ENCODE peak calls at places on chromosomes 7 and 10, in five cellular contexts. R is tibial artery, F is lung, L is fibroblast of lung, X is dorsolateral prefrontal cortex. P is an unnamed sample.

GRCh38 chr10:113384181-113384580 is 168.7 kb upstream of the HABP2 start:
- DNase-seq in F (no peak), R (no peak), L (no peak), X (no peak), P (no peak)

GRCh38 chr7:17368856-17369520 is 70.5 kb downstream of the AHR start:
- DNase-seq in F (no peak), R (no peak), X (no peak), L (no peak), P (peak; percentile 32)

GRCh38 chr7:50212666-50213621 is 91.6 kb upstream of the IKZF1 start:
- DNase-seq in X (no peak), F (no peak), L (no peak), R (no peak), P (no peak)

GRCh38 chr10:103204353-103205255 is 11.5 kb upstream of the NT5C2 start:
- DNase-seq in X (no peak), R (no peak), F (no peak), L (no peak), P (no peak)

GRCh38 chr10:97718659-97719142 is 5.2 kb downstream of the MARVELD1 start:
- DNase-seq in X (no peak), L (no peak), R (no peak), F (peak; percentile 92), P (peak; percentile 44)

GRCh38 chr10:28628184-28628893 is 49.0 kb upstream of the BAMBI start:
- DNase-seq in X (peak; percentile 66), L (peak; percentile 82), F (peak; percentile 79), R (peak; percentile 80), P (peak; percentile 88)

GRCh38 chr10:120131183-120131582 is 238.7 kb downstream of the SEC23IP start:
- DNase-seq in F (no peak), X (no peak), R (no peak), L (peak; percentile 18), P (peak; percentile 3)

GRCh38 chr7:80967536-80968297 is 48.9 kb upstream of the SEMA3C start:
- DNase-seq in L (peak; percentile 65), R (no peak), F (no peak), X (no peak), P (no peak)

GRCh38 chr10:89940076-89940475 is 238.7 kb downstream of the KIF20B start:
- DNase-seq in R (no peak), F (no peak), X (no peak), L (no peak), P (no peak)

GRCh38 chr7:120583835-120584586 is 273.9 kb downstream of the TSPAN12 start:
- DNase-seq in R (no peak), F (no peak), L (peak; percentile 94), X (no peak), P (peak; percentile 58)

GRCh38 chr7:135175931-135176330 is 5.4 kb upstream of the CYREN start:
- DNase-seq in R (no peak), X (no peak), F (no peak), L (no peak), P (no peak)

GRCh38 chr7:93715234-93715633 is 140.7 kb upstream of the CALCR start:
- DNase-seq in X (no peak), F (peak; percentile 35), L (peak; percentile 43), R (peak; percentile 34), P (peak; percentile 80)

GRCh38 chr10:20998036-20998435 is 100.9 kb upstream of the NEBL start:
- DNase-seq in L (no peak), F (no peak), X (no peak), R (no peak), P (no peak)

GRCh38 chr7:155576416-155576815 is 30.1 kb upstream of the CNPY1 start:
- DNase-seq in X (no peak), L (no peak), F (peak; percentile 44), R (no peak), P (no peak)

GRCh38 chr10:46273506-46274477 is 13.0 kb upstream of the ANTXRL start:
- DNase-seq in L (no peak), F (no peak), X (no peak), R (peak; percentile 12), P (no peak)

GRCh38 chr7:3157541-3158287 is 114.0 kb upstream of the CARD11 start:
- DNase-seq in X (no peak), F (no peak), L (peak; percentile 66), R (no peak), P (peak; percentile 36)

GRCh38 chr10:132420469-132421376 is 23.7 kb downstream of the PWWP2B start:
- DNase-seq in L (no peak), F (no peak), R (no peak), X (no peak), P (no peak)

GRCh38 chr7:24842449-24843241 is 85.4 kb upstream of the GSDME start:
- DNase-seq in R (no peak), F (no peak), X (no peak), L (peak; percentile 28), P (no peak)

GRCh38 chr7:45229130-45229920 is 71.7 kb downstream of the RAMP3 start:
- DNase-seq in R (no peak), X (no peak), F (peak; percentile 26), L (no peak), P (no peak)

GRCh38 chr7:151117565-151117964 is 31.3 kb downstream of the AGAP3 start:
- DNase-seq in F (no peak), L (no peak), R (no peak), X (no peak), P (no peak)

GRCh38 chr7:71034243-71034642 is 97.7 kb upstream of the GALNT17 start:
- DNase-seq in L (no peak), F (no peak), X (no peak), R (no peak), P (no peak)

GRCh38 chr10:98469532-98469931 is 22.8 kb upstream of the HPS1 start:
- DNase-seq in R (no peak), L (no peak), X (no peak), F (no peak), P (no peak)

GRCh38 chr10:26861326-26861998 is 704 bp upstream of the ABI1 start:
- DNase-seq in X (no peak), R (no peak), L (no peak), F (no peak), P (no peak)
- TF ChIP-seq CTCF in X (peak; percentile 89), R (peak; percentile 43), L (no peak), F (no peak), P (no peak)

DNA sequence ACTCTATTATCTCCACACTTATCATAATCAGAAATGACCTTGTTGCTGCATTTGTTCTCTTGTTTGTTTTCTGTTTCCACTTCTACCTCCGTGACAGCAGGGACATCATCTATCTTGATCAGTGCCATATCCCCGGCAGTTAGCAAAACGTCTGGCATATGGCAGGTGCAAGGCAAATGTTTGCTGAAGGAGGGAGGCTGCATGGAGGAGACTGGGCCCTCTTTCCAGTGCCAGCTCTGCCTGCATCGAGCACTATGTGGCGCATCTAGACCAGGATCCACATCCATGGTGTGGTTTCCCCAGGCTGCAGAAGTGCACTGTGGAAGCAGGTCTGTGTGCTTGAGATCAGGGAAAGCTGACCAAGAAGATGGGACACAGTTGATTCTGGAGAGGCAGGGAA is 181.2 kb downstream of the KCNMA1 start:
- DNase-seq in X (peak; percentile 21), F (no peak), R (no peak), L (no peak), P (no peak)
- H3K4me3 ChIP-seq in X (no peak overlapping the region), F (no peak overlapping the region), R (no peak overlapping the region), L (no peak overlapping the region), P (no peak overlapping the region)

GRCh38 chr7:128945668-128946366 is 8.1 kb downstream of the IRF5 start:
- DNase-seq in R (no peak), L (no peak), X (no peak), F (no peak), P (no peak)

GRCh38 chr7:128948976-128949760 is 11.4 kb downstream of the IRF5 start:
- DNase-seq in L (no peak), F (no peak), R (no peak), X (no peak), P (peak; percentile 60)

GRCh38 chr7:128948312-128948973 is 10.7 kb downstream of the IRF5 start:
- DNase-seq in R (no peak), F (no peak), L (no peak), X (no peak), P (peak; percentile 16)

GRCh38 chr7:128947854-128948253 is 10.1 kb downstream of the IRF5 start:
- DNase-seq in L (no peak), X (no peak), R (no peak), F (no peak), P (peak; percentile 7)

GRCh38 chr7:128946936-128947830 is 9.5 kb downstream of the IRF5 start:
- DNase-seq in R (no peak), L (no peak), F (no peak), X (no peak), P (no peak)
- TF ChIP-seq CTCF in R (no peak), L (no peak), F (no peak), X (no peak), P (peak; percentile 25)

DNA sequence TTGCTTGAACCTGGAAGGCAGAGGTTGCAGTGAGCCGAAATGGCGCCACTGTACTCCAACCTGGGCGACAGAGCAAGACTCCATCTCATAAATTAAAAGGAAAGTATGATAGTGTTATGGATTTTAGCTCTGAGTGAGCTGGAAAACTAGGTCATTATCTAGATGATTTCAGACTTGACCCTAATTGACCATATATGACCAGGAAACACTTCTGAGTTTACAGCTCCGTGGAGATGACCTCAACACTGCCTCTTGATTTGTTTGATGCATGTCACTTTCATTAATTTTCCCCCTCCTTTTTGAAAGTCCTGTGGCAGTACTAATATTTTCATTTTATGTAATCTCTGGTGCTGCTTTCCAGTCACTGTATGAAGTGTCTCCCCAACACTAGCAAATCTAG is 7.8 kb upstream of the SEC61A2 start:
- DNase-seq in L (no peak), X (no peak), R (no peak), F (no peak), P (no peak)
- H3K4me3 ChIP-seq in L (no peak overlapping the region), X (no peak overlapping the region), R (no peak overlapping the region), F (no peak overlapping the region), P (no peak overlapping the region)

P was measured in cardiac fibroblast.